ENCODE peak calls at places on chromosome 12, in nine cellular contexts. W, N, O, A, F, S, M, Y and H are unnamed samples. For H3K4me1, the result is how much of the 10 kb centered on the place peaks cover.

GRCh38 chr12:15728118-15728598 is 61.0 kb downstream of the EPS8 start:
- DNase-seq in W (no peak), N (no peak), O (peak), A (no peak), F (peak), S (no peak), M (peak), Y (peak), H (no peak)

GRCh38 chr12:9081667-9082243 is 34.0 kb downstream of the A2M start:
- DNase-seq in W (no peak), N (no peak), O (no peak), A (no peak), F (no peak), S (no peak), M (no peak), Y (no peak), H (no peak)

GRCh38 chr12:25401547-25402345 is 151.0 kb upstream of the KRAS start:
- DNase-seq in W (no peak), N (no peak), O (no peak), A (no peak), F (no peak), S (no peak), M (no peak), Y (no peak), H (no peak)

GRCh38 chr12:17304503-17305347 is 698.8 kb upstream of the LMO3 start:
- DNase-seq in W (no peak), N (no peak), O (peak), A (no peak), F (peak), S (no peak), M (no peak), Y (no peak), H (no peak)

GRCh38 chr12:2864198-2864597 is 7.4 kb upstream of the TEX52 start:
- DNase-seq in W (no peak), N (no peak), O (no peak), A (no peak), F (no peak), S (no peak), M (no peak), Y (no peak), H (no peak)

GRCh38 chr12:57088442-57089258 is at the start of gene NAB2:
- DNase-seq in W (peak), N (peak), O (peak), A (peak), F (peak), S (peak), M (peak), Y (peak), H (peak)

GRCh38 chr12:118635276-118635675 is 258.9 kb downstream of the SUDS3 start:
- DNase-seq in W (no peak), N (no peak), O (no peak), A (no peak), F (no peak), S (no peak), M (no peak), Y (no peak), H (no peak)

GRCh38 chr12:11228268-11228879 is 41.1 kb downstream of the PRB3 start:
- DNase-seq in W (peak), N (peak), O (peak), A (peak), F (peak), S (peak), M (peak), Y (peak), H (peak)

GRCh38 chr12:55717397-55718007 is 1.7 kb downstream of the BLOC1S1 start:
- DNase-seq in W (no peak), N (no peak), O (peak), A (no peak), F (peak), S (no peak), M (no peak), Y (no peak), H (no peak)

GRCh38 chr12:128259556-128260070 is 7.4 kb upstream of the TMEM132C start:
- DNase-seq in W (peak), N (peak), O (peak), A (no peak), F (peak), S (peak), M (peak), Y (no peak), H (peak)

GRCh38 chr12:117421987-117422386 is 60.6 kb upstream of the NOS1 start:
- DNase-seq in W (no peak), N (no peak), O (no peak), A (no peak), F (no peak), S (no peak), M (no peak), Y (no peak), H (no peak)

GRCh38 chr12:49984960-49985359 is 12.2 kb downstream of the AQP6 start:
- DNase-seq in W (no peak), N (no peak), O (no peak), A (no peak), F (no peak), S (no peak), M (no peak), Y (no peak), H (no peak)

GRCh38 chr12:1474059-1474537 is 120.3 kb downstream of the FBXL14 start:
- DNase-seq in W (peak), N (no peak), O (peak), A (no peak), F (peak), S (no peak), M (no peak), Y (peak), H (peak)

GRCh38 chr12:58596381-58596780 is 323.9 kb downstream of the LRIG3 start:
- DNase-seq in W (no peak), N (no peak), O (no peak), A (no peak), F (peak), S (no peak), M (no peak), Y (no peak), H (no peak)

GRCh38 chr12:107025691-107026090 is 38.7 kb upstream of the MTERF2 start:
- DNase-seq in W (peak), N (no peak), O (peak), A (no peak), F (peak), S (no peak), M (no peak), Y (no peak), H (no peak)

GRCh38 chr12:75995691-75996090 is 35.9 kb downstream of the PHLDA1 start:
- DNase-seq in W (no peak), N (no peak), O (no peak), A (no peak), F (peak), S (no peak), M (no peak), Y (no peak), H (no peak)

GRCh38 chr12:123120452-123121166 is 30.3 kb downstream of the PITPNM2 start:
- DNase-seq in W (no peak), N (no peak), O (peak), A (peak), F (peak), S (no peak), M (no peak), Y (no peak), H (no peak)

GRCh38 chr12:104456417-104456949 is at the start of gene CHST11:
- DNase-seq in W (peak), N (peak), O (peak), A (peak), F (peak), S (peak), M (peak), Y (peak), H (peak)

GRCh38 chr12:109466821-109467220 is 10.3 kb downstream of the KCTD10 start:
- DNase-seq in W (no peak), N (no peak), O (no peak), A (no peak), F (no peak), S (no peak), M (no peak), Y (no peak), H (no peak)

GRCh38 chr12:109473006-109473405 is 4.1 kb downstream of the KCTD10 start:
- DNase-seq in W (no peak), N (no peak), O (no peak), A (no peak), F (no peak), S (no peak), M (no peak), Y (no peak), H (no peak)

GRCh38 chr12:109467978-109468676 is 9.0 kb downstream of the KCTD10 start:
- DNase-seq in W (no peak), N (no peak), O (peak), A (no peak), F (no peak), S (no peak), M (no peak), Y (no peak), H (no peak)

GRCh38 chr12:109466305-109466704 is 10.8 kb downstream of the KCTD10 start:
- DNase-seq in W (no peak), N (no peak), O (no peak), A (no peak), F (no peak), S (no peak), M (no peak), Y (no peak), H (no peak)

GRCh38 chr12:109469516-109469915 is 7.6 kb downstream of the KCTD10 start:
- DNase-seq in W (no peak), N (no peak), O (peak), A (no peak), F (no peak), S (no peak), M (no peak), Y (no peak), H (no peak)
- H3K4me1 ChIP-seq in W (under half), N (under half), O (half or more), A (under half), F (under half), S (under half), M (under half), Y (under half), H (under half)

GRCh38 chr12:14275886-14276285 is 89.6 kb upstream of the ATF7IP start:
- DNase-seq in W (no peak), N (no peak), O (no peak), A (no peak), F (no peak), S (no peak), M (no peak), Y (no peak), H (no peak)

GRCh38 chr12:14270392-14270791 is 95.1 kb upstream of the ATF7IP start:
- DNase-seq in W (no peak), N (no peak), O (no peak), A (no peak), F (no peak), S (no peak), M (no peak), Y (no peak), H (no peak)

GRCh38 chr12:14273911-14274306 is 91.6 kb upstream of the ATF7IP start:
- DNase-seq in W (no peak), N (no peak), O (peak), A (no peak), F (peak), S (peak), M (no peak), Y (no peak), H (no peak)

GRCh38 chr12:14275111-14275510 is 90.4 kb upstream of the ATF7IP start:
- DNase-seq in W (no peak), N (no peak), O (no peak), A (no peak), F (no peak), S (no peak), M (no peak), Y (no peak), H (no peak)

GRCh38 chr12:14272954-14273910 is 92.2 kb upstream of the ATF7IP start:
- DNase-seq in W (no peak), N (no peak), O (no peak), A (no peak), F (peak), S (peak), M (no peak), Y (no peak), H (no peak)
- TF ChIP-seq EZH2phosphoT487 in W (no peak), N (no peak), O (no peak), A (no peak), F (no peak), S (no peak), M (no peak), Y (no peak), H (no peak)

GRCh38 chr12:53500119-53500775 is 836 bp upstream of the TARBP2 start:
- DNase-seq in W (peak), N (peak), O (peak), A (no peak), F (no peak), S (no peak), M (peak), Y (no peak), H (peak)

GRCh38 chr12:53502983-53503728 is 2.1 kb downstream of the TARBP2 start:
- DNase-seq in W (no peak), N (no peak), O (no peak), A (no peak), F (no peak), S (no peak), M (no peak), Y (no peak), H (no peak)

GRCh38 chr12:53500776-53501614 is at the start of gene TARBP2:
- DNase-seq in W (peak), N (peak), O (peak), A (peak), F (peak), S (peak), M (peak), Y (peak), H (peak)

GRCh38 chr12:53502331-53502730 is 1.2 kb downstream of the TARBP2 start:
- DNase-seq in W (no peak), N (no peak), O (no peak), A (no peak), F (no peak), S (no peak), M (no peak), Y (no peak), H (no peak)

GRCh38 chr12:53501615-53502181 is 615 bp downstream of the TARBP2 start:
- DNase-seq in W (no peak), N (no peak), O (no peak), A (no peak), F (no peak), S (no peak), M (no peak), Y (no peak), H (no peak)
- H3K4me1 ChIP-seq in W (under half), N (under half), O (under half), A (under half), F (under half), S (under half), M (under half), Y (under half), H (under half)

DNA sequence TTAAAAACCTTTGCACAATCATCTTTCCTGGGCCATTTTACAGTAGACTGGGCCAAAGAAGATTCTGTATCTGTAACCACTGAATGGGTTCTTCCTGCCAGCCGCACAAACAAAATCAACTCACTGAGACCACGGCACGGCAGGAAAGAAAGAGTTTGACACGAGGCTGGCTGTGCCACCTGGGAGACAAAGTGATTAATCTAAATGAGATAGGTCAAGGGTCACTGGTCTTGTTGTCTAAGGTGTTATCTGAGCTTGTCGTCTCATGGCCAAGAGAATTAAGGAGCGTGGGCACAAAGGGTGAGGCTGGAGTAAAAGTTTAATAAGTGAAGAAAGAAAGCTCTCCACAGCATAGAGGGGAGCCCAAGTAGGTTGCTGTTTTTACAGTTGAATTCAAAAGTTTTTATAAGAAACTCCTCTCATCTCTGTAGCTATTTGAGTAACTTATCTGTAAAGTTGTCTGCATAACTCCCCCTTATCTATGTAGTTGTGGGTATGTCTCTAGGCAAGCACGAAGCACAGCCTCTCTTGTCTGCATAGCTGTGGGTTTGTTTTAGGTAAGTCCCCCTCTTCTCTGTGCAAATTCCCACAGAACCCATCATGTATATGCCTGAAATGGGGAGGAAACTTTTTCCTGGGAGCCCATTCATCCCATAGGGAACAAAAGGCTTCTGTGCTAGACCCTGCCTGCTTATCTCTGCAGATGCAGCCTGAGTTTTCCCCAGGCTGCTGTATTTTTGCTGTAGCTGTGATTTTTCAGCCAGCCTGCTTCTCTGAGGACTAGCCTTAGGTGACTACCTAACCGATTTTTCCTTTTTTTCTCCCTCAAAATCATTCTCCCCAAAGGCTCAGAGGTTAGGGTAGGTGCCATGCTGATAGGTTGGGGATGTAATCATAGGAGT is 1314.6 kb upstream of the TMEM132C start:
- DNase-seq in W (no peak), N (peak), O (no peak), A (no peak), F (no peak), S (peak), M (no peak), Y (no peak), H (no peak)
- TF ChIP-seq EZH2phosphoT487 in W (no peak), N (peak), O (no peak), A (no peak), F (no peak), S (no peak), M (no peak), Y (no peak), H (no peak)

DNA sequence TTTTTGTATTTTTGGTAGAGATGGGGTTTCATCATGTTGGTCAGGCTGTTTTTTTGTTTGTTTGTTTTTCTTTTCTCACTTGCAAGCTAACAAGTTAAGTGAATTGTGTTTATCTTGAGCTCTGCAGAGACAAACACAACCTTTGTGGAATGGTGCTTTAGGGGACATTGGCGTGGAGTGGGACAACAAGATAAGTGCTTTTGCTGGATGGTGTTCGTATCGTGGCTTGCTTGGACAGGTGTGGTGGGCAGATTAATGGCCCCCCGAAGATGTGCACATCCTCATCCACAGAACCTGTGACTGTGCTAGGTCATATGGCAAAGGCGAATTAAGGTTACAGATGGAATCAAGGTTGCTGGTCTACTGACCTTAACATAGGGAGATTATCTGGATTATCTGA is 7.0 kb downstream of the MLXIP start:
- DNase-seq in W (no peak), N (no peak), O (no peak), A (no peak), F (no peak), S (no peak), M (no peak), Y (no peak), H (no peak)
- H3K4me1 ChIP-seq in W (under half), N (under half), O (under half), A (under half), F (under half), S (under half), M (under half), Y (under half), H (under half)

DNA sequence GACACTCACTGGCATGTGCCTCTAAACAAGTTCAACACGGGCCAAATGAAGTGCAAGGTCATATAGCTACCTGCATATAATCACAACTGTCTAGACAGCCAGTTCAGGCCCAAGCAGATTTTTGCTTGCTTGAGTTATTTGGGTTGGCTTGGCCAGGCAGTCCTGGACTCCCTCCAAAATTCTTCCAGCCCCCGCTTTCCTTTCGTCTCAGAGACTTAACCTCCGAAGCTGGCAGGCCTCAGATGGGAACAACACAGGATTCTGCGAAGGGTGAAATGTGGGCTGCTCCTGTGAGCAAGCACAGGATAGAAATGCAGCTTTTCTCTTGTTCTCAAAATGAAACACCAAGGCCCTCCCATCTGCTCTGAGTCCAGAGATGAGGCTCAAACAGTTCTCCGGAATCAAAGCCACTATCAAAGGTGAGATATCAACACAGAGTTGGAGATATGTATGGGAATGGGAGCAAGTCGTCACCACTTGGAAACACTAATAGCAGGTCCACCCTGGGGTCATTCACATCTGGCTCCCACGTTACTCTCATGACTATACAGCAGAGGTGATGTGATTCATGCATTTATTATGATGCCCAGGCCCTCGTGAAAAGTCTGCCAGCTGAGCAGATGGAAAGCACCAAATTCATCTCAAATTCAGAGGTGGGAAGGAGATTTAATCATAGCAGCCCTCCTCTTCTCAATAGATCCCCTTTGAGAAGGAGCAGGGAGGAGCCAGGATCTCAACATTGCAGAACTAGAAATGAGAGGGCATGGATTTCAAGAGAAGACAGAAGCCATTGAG is 389.8 kb downstream of the NUAK1 start:
- DNase-seq in W (no peak), N (no peak), O (peak), A (no peak), F (no peak), S (no peak), M (no peak), Y (no peak), H (peak)
- TF ChIP-seq EZH2phosphoT487 in W (no peak), N (no peak), O (no peak), A (no peak), F (no peak), S (no peak), M (no peak), Y (no peak), H (no peak)

DNA sequence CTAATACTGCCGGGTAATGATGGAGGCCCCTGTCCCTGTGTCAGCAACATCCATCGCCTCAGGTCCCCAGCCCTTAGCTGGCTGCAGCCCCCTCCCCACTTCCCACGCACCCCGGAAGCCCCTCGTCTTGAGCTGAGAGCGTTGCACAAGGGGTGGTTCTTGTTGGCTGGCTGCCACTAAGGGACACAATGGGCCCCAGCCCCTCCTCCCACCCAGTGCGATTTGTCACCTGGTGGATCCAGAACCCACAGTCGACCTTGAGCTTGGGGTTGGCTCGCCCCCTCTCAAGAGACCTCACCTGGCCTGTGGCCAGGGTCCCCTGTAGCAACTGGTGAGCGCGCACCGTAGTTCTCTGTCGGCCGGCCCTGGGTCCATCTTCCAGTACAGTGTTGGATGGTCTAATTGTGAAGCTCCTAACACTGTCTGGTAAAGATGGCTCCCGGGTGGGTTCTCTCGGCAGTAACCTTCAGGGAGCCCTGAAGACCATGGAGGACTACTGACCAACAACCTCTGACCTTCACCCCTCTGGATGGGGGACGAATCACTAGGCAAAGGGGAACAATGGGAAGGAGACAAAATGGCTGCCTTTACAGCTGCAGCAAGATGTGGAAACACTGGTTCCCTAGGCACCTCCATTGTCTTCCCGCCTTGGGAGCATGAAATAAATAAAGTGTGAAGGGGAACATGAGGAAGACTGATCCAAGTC is 6.6 kb downstream of the PHB2 start:
- DNase-seq in W (no peak), N (no peak), O (no peak), A (peak), F (no peak), S (no peak), M (peak), Y (no peak), H (peak)
- H3K4me1 ChIP-seq in W (under half), N (under half), O (under half), A (half or more), F (under half), S (half or more), M (under half), Y (under half), H (under half)